ENCODE peak calls at places on chromosomes 5 and 9, in eight cellular contexts. F, S, C, B, L, Z, I and N are unnamed samples.
A peak's percentile ranks its signal among the peaks of the same experiment; 100 is the strongest.

GRCh38 chr9:111805841-111806241 is 11.1 kb upstream of the SHOC1 start:
- DNase-seq in S (peak; percentile 45), I (no peak), B (no peak), Z (no peak), L (no peak), F (peak; percentile 33), C (no peak), N (no peak)

GRCh38 chr9:34574632-34575031 is 14.9 kb downstream of the CNTFR start:
- DNase-seq in S (no peak), B (no peak), I (no peak), F (no peak), C (no peak), L (no peak), Z (peak; percentile 59), N (no peak)

GRCh38 chr9:96163141-96163540 is 138.8 kb downstream of the HSD17B3 start:
- DNase-seq in C (no peak), I (no peak), Z (no peak), F (no peak), L (no peak), B (no peak), S (no peak), N (no peak)

GRCh38 chr9:95382433-95382832 is 64.9 kb upstream of the FANCC start:
- DNase-seq in B (no peak), Z (no peak), F (no peak), I (no peak), C (no peak), S (no peak), L (no peak), N (no peak)

GRCh38 chr9:137347928-137348327 is 45.9 kb upstream of the NRARP start:
- DNase-seq in I (peak; percentile 70), S (no peak), B (no peak), Z (no peak), C (no peak), L (no peak), F (no peak), N (no peak)

GRCh38 chr9:124046189-124046588 is 34.6 kb downstream of the LHX2 start:
- DNase-seq in L (no peak), F (no peak), Z (no peak), C (no peak), I (no peak), B (no peak), S (no peak), N (no peak)

GRCh38 chr9:136762915-136763648 is 1.2 kb downstream of the LCN15 start:
- DNase-seq in I (peak; percentile 87), Z (peak; percentile 77), B (peak; percentile 78), S (no peak), F (peak; percentile 49), L (no peak), C (peak; percentile 96), N (peak; percentile 72)

GRCh38 chr5:125587631-125588030 is 835.6 kb upstream of the GRAMD2B start:
- DNase-seq in C (no peak), I (no peak), S (no peak), F (no peak), Z (no peak), L (no peak), B (no peak), N (no peak)

GRCh38 chr9:120439147-120439546 is 140.8 kb downstream of the CDK5RAP2 start:
- DNase-seq in S (peak; percentile 6), C (peak; percentile 61), L (peak; percentile 8), F (peak; percentile 38), I (no peak), Z (no peak), B (no peak), N (peak; percentile 25)

GRCh38 chr5:55234171-55234700 is 828 bp upstream of the CCNO start:
- DNase-seq in I (no peak), S (peak; percentile 12), F (no peak), L (peak; percentile 78), C (peak; percentile 41), Z (peak; percentile 82), B (peak; percentile 23), N (no peak)

GRCh38 chr9:135939351-135940265 is 21.6 kb downstream of the UBAC1 start:
- DNase-seq in L (no peak), B (no peak), I (no peak), F (no peak), S (no peak), Z (no peak), C (no peak), N (peak; percentile 70)

GRCh38 chr9:128921881-128922763 is 1.3 kb downstream of the PHYHD1 start:
- DNase-seq in I (peak; percentile 91), Z (peak; percentile 88), L (peak; percentile 75), F (no peak), C (peak; percentile 85), S (peak; percentile 25), B (no peak), N (peak; percentile 53)

GRCh38 chr5:149177911-149178565 is 36.7 kb downstream of the ABLIM3 start:
- DNase-seq in C (no peak), L (no peak), F (no peak), S (no peak), B (no peak), I (no peak), Z (no peak), N (no peak)

GRCh38 chr5:97549496-97549895 is 366.4 kb upstream of the RIOK2 start:
- DNase-seq in F (no peak), C (no peak), I (no peak), Z (no peak), B (no peak), L (no peak), S (no peak), N (no peak)

GRCh38 chr9:129322641-129323375 is 144.7 kb upstream of the IER5L start:
- DNase-seq in S (no peak), B (peak; percentile 10), F (no peak), C (peak; percentile 21), Z (peak; percentile 43), I (no peak), L (no peak), N (peak; percentile 0)

GRCh38 chr5:178387061-178387855 is 154.7 kb upstream of the PHYKPL start:
- DNase-seq in Z (peak; percentile 44), B (no peak), I (no peak), C (peak; percentile 17), S (no peak), L (no peak), F (no peak), N (no peak)

GRCh38 chr9:80995759-80996158 is 693.6 kb downstream of the TLE1 start:
- DNase-seq in Z (no peak), L (no peak), B (no peak), I (no peak), F (no peak), S (peak; percentile 38), C (no peak), N (no peak)

GRCh38 chr9:69615880-69616279 is 56.3 kb downstream of the APBA1 start:
- DNase-seq in C (no peak), S (no peak), Z (no peak), B (no peak), I (no peak), F (no peak), L (no peak), N (no peak)

GRCh38 chr9:69609156-69609555 is 63.0 kb downstream of the APBA1 start:
- DNase-seq in C (no peak), L (no peak), S (no peak), Z (no peak), B (no peak), F (no peak), I (no peak), N (no peak)

GRCh38 chr9:69606089-69606488 is 66.1 kb downstream of the APBA1 start:
- DNase-seq in B (no peak), F (no peak), Z (no peak), C (no peak), I (no peak), S (no peak), L (no peak), N (no peak)

GRCh38 chr9:69605406-69605805 is 66.8 kb downstream of the APBA1 start:
- DNase-seq in C (no peak), F (no peak), Z (no peak), L (no peak), I (no peak), B (no peak), S (no peak), N (no peak)

DNA sequence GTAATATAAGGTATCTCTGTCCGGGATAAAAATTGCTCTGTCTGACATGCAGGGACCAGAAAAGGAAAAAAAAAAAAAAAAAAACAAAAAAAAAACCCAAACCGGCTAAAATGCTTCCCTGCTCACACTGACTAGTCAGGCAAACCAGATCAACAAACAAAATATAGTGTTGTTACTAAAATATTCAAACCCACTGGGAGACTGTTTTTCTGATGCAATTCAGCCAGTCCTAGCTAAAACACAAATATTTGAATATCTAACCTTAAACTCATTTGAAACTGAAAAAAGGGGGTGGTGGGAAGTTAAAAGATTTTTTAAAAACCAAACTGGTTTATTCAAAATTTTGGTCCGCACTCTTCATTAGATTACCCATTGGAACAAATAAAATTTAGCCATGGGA is 61.0 kb downstream of the APBA1 start:
- DNase-seq in I (no peak), L (no peak), B (no peak), F (no peak), C (no peak), Z (no peak), S (no peak), N (no peak)
- TF ChIP-seq CTCF in I (no peak), L (no peak), B (no peak), F (no peak), C (no peak), Z (no peak), S (no peak), N (no peak)

DNA sequence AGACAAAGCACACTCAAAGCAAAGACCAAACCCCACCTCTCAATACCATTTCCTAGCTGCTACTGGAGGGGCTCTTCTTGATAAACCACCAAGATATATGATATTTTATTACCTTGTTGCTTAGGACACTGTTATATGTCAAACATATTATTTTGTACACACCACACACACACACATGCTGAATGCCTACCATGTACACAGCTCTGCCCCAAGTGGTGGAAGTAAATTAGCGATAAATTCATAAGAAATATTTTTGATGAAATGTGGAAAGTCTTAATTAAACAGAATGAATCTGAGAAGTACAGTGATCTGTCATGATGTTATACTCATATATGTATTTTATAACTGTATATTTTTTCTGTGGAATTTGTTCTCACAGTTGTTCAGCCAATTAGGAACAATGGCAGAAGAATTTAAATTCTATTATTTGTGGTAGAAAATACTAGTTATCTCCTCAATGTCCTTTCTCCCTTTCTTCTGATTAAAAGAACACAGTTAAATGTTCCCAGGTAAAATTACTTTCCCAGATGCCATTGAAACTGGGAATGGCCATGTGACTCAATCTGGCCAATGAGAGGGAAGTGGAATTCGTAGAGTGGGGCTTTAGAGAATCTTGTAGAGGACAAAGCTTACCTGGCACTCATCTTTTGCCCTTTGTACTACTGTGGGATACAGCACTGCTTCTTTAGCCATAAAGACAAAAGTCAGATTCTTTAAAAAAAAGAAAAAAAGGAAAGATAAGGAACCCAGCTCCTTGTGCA is 156.5 kb downstream of the SNCAIP start:
- DNase-seq in F (no peak), Z (no peak), B (no peak), S (no peak), L (no peak), I (no peak), C (no peak), N (no peak)
- TF ChIP-seq CTCF in F (no peak), Z (no peak), B (no peak), S (peak; percentile 40), L (no peak), I (no peak), C (no peak), N (no peak)

GRCh38 chr5:11361768-11362167 is 542.5 kb downstream of the CTNND2 start:
- DNase-seq in C (no peak), Z (no peak), F (no peak), L (no peak), B (no peak), I (no peak), S (no peak), N (no peak)
- TF ChIP-seq CTCF in C (no peak), Z (peak; percentile 2), F (no peak), L (no peak), B (no peak), I (no peak), S (no peak), N (no peak)

GRCh38 chr5:140239939-140240700 is 62.8 kb downstream of the PFDN1 start:
- DNase-seq in F (peak; percentile 82), C (peak; percentile 87), B (peak; percentile 78), S (peak; percentile 48), L (peak; percentile 68), I (no peak), Z (no peak), N (peak; percentile 83)
- TF ChIP-seq CTCF in F (peak; percentile 68), C (peak; percentile 84), B (peak; percentile 55), S (peak; percentile 91), L (peak; percentile 16), I (peak; percentile 70), Z (peak; percentile 48), N (peak; percentile 71)